ENCODE peak calls at places on chromosomes 12 and 14, in nine cellular contexts. W is upper lobe of left lung, L is dorsolateral prefrontal cortex, N is cardiac muscle cell, Z is ascending aorta, M is stomach, I is HCT116, X is adrenal gland, G is osteoblast. C is an unnamed sample.

GRCh38 chr12:46126050-46126727 is 135.8 kb upstream of the SCAF11 start:
- DNase-seq in W (no peak), L (no peak), N (no peak), Z (no peak), M (no peak), I (no peak), X (no peak), G (peak; percentile 34), C (no peak)

GRCh38 chr12:18643673-18644072 is 94.1 kb downstream of the PLCZ1 start:
- DNase-seq in W (no peak), L (no peak), N (peak; percentile 81), Z (no peak), M (no peak), I (no peak), X (no peak), G (no peak), C (no peak)

GRCh38 chr14:50943943-50944646 is at the start of gene PYGL:
- DNase-seq in W (peak; percentile 87), L (peak; percentile 68), N (peak; percentile 83), Z (no peak), M (peak; percentile 69), I (peak; percentile 43), X (peak; percentile 79), G (peak; percentile 94), C (peak; percentile 76)

GRCh38 chr12:44835641-44836379 is 40.3 kb downstream of the NELL2 start:
- DNase-seq in W (no peak), L (no peak), N (no peak), Z (no peak), M (no peak), I (no peak), X (no peak), G (no peak), C (no peak)

GRCh38 chr12:95173392-95174251 is 43.6 kb downstream of the FGD6 start:
- DNase-seq in W (peak; percentile 87), L (no peak), N (peak; percentile 92), Z (peak; percentile 10), M (peak; percentile 65), I (no peak), X (peak; percentile 95), G (no peak), C (no peak)

GRCh38 chr14:94341654-94342333 is 18.7 kb upstream of the SERPINA6 start:
- DNase-seq in W (peak; percentile 55), L (no peak), N (no peak), Z (no peak), M (no peak), I (no peak), X (no peak), G (peak; percentile 79), C (no peak)

GRCh38 chr14:76776306-76777251 is 15.3 kb downstream of the VASH1 start:
- DNase-seq in W (no peak), L (peak; percentile 35), N (no peak), Z (no peak), M (no peak), I (no peak), X (peak; percentile 48), G (no peak), C (no peak)

GRCh38 chr12:90299121-90299520 is 590.5 kb upstream of the ATP2B1 start:
- DNase-seq in W (no peak), L (no peak), N (peak; percentile 45), Z (no peak), M (no peak), I (no peak), X (no peak), G (no peak), C (no peak)

GRCh38 chr14:102293784-102294183 is 11.2 kb downstream of the MOK start:
- DNase-seq in W (no peak), L (no peak), N (peak; percentile 69), Z (no peak), M (no peak), I (no peak), X (no peak), G (no peak), C (no peak)

GRCh38 chr12:3313655-3314305 is 177.2 kb upstream of the PRMT8 start:
- DNase-seq in W (no peak), L (peak; percentile 70), N (peak; percentile 19), Z (no peak), M (no peak), I (no peak), X (no peak), G (peak; percentile 93), C (no peak)

GRCh38 chr14:98182385-98183055 is 1089.5 kb downstream of the BCL11B start:
- DNase-seq in W (no peak), L (no peak), N (peak; percentile 0), Z (no peak), M (no peak), I (no peak), X (no peak), G (no peak), C (no peak)

GRCh38 chr14:85178869-85179268 is 351.1 kb upstream of the FLRT2 start:
- DNase-seq in W (no peak), L (no peak), N (no peak), Z (no peak), M (no peak), I (no peak), X (no peak), G (no peak), C (no peak)

GRCh38 chr14:102063092-102063807 is 23.6 kb downstream of the HSP90AA1 start:
- DNase-seq in W (peak; percentile 87), L (peak; percentile 57), N (peak; percentile 94), Z (peak; percentile 54), M (peak; percentile 90), I (peak; percentile 91), X (peak; percentile 94), G (peak; percentile 95), C (peak; percentile 88)

GRCh38 chr12:51897181-51897580 is 9.3 kb downstream of the ANKRD33 start:
- DNase-seq in W (no peak), L (no peak), N (peak; percentile 60), Z (no peak), M (no peak), I (no peak), X (no peak), G (peak; percentile 82), C (peak; percentile 64)

GRCh38 chr12:22046090-22046967 is at the start of gene CMAS:
- DNase-seq in W (peak; percentile 79), L (peak; percentile 84), N (peak; percentile 79), Z (peak; percentile 16), M (peak; percentile 82), I (peak; percentile 19), X (peak; percentile 87), G (peak; percentile 91), C (peak; percentile 87)

GRCh38 chr12:22050078-22050477 is 4.1 kb downstream of the CMAS start:
- DNase-seq in W (no peak), L (no peak), N (no peak), Z (no peak), M (no peak), I (no peak), X (no peak), G (no peak), C (no peak)

GRCh38 chr12:22048351-22049041 is 2.5 kb downstream of the CMAS start:
- DNase-seq in W (no peak), L (no peak), N (no peak), Z (no peak), M (no peak), I (no peak), X (no peak), G (no peak), C (no peak)

GRCh38 chr12:22046968-22047390 is 961 bp downstream of the CMAS start:
- DNase-seq in W (no peak), L (no peak), N (peak; percentile 3), Z (no peak), M (no peak), I (no peak), X (no peak), G (peak; percentile 63), C (no peak)

DNA sequence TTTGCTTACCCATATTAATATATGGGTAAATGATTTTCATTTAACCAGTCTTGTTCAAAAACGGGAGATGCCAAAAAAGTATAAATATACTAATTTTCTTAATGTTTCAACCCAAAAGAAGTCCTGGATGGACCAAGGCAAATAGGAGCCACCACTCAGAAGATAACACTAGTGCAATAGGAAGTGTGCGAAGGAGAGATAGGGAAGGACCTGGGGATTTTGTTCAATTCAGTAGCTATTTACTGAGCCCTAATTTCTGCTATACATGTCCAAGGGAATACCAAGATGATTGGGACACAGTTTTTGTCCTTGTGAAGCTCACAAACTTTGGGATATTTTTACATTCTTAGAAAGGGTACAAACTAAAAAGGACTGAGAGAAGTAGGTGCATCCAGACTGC is 1.5 kb downstream of the CMAS start:
- DNase-seq in W (no peak), L (no peak), N (no peak), Z (no peak), M (no peak), I (no peak), X (no peak), G (no peak), C (no peak)
- H3K27ac ChIP-seq in W (peak overlapping the region; percentile 94), L (peak overlapping the region; percentile 97), N (peak overlapping the region; percentile 76), Z (no peak overlapping the region), M (no peak overlapping the region), I (no peak overlapping the region), X (peak overlapping the region; percentile 93), G (no peak overlapping the region), C (no peak overlapping the region)

GRCh38 chr14:55136868-55137785 is 8.1 kb downstream of the LGALS3 start:
- DNase-seq in W (no peak), L (peak; percentile 60), N (peak; percentile 96), Z (peak; percentile 20), M (peak; percentile 79), I (no peak), X (peak; percentile 80), G (peak; percentile 92), C (peak; percentile 87)
- H3K4me3 ChIP-seq in W (no peak overlapping the region), L (peak overlapping the region; percentile 27), N (no peak overlapping the region), Z (peak overlapping the region; percentile 54), M (peak overlapping the region; percentile 35), I (no peak overlapping the region), X (no peak overlapping the region), G (peak overlapping the region; percentile 17), C (peak overlapping the region; percentile 34)

GRCh38 chr14:60720391-60720790 is 3.8 kb downstream of the SIX4 start:
- DNase-seq in W (no peak), L (no peak), N (no peak), Z (no peak), M (no peak), I (no peak), X (no peak), G (no peak), C (no peak)

GRCh38 chr14:60720962-60721330 is 3.2 kb downstream of the SIX4 start:
- DNase-seq in W (no peak), L (no peak), N (no peak), Z (no peak), M (no peak), I (no peak), X (no peak), G (peak; percentile 59), C (no peak)

GRCh38 chr14:60722836-60723217 is 1.3 kb downstream of the SIX4 start:
- DNase-seq in W (peak; percentile 23), L (no peak), N (peak; percentile 6), Z (no peak), M (no peak), I (no peak), X (no peak), G (peak; percentile 78), C (no peak)

GRCh38 chr14:60722163-60722835 is 1.9 kb downstream of the SIX4 start:
- DNase-seq in W (no peak), L (no peak), N (peak; percentile 52), Z (no peak), M (peak; percentile 40), I (no peak), X (no peak), G (peak; percentile 87), C (peak; percentile 29)

GRCh38 chr14:60721331-60722162 is 2.6 kb downstream of the SIX4 start:
- DNase-seq in W (peak; percentile 33), L (peak; percentile 52), N (peak; percentile 44), Z (no peak), M (peak; percentile 44), I (peak; percentile 54), X (peak; percentile 57), G (peak; percentile 85), C (peak; percentile 70)
- H3K27ac ChIP-seq in W (no peak overlapping the region), L (no peak overlapping the region), N (peak overlapping the region; percentile 82), Z (peak overlapping the region; percentile 46), M (peak overlapping the region; percentile 85), I (peak overlapping the region; percentile 88), X (peak overlapping the region; percentile 19), G (peak overlapping the region; percentile 41), C (peak overlapping the region; percentile 88)

GRCh38 chr14:82387699-82388098 is 854.0 kb upstream of the SEL1L start:
- DNase-seq in W (no peak), L (no peak), N (no peak), Z (no peak), M (peak; percentile 27), I (no peak), X (no peak), G (no peak), C (no peak)
- H3K4me3 ChIP-seq in W (no peak overlapping the region), L (no peak overlapping the region), N (no peak overlapping the region), Z (no peak overlapping the region), M (no peak overlapping the region), I (no peak overlapping the region), X (no peak overlapping the region), G (no peak overlapping the region), C (no peak overlapping the region)

C was measured in tibial artery.